ENCODE peak calls at places on chromosomes 7 and 10, in six cellular contexts. U is mammary epithelial cell; L is CD4-positive, alpha-beta T cell; F is AG04450; P is A673; X is Panc1. N is an unnamed sample.

GRCh38 chr7:74026406-74027123 is 1.4 kb upstream of the ELN start:
- DNase-seq in U (peak; percentile 21), L (peak; percentile 69), F (no peak), P (peak; percentile 86), X (peak; percentile 45), N (peak; percentile 42)

GRCh38 chr10:118590334-118590733 is 5.1 kb downstream of the PRLHR start:
- DNase-seq in U (peak; percentile 45), L (no peak), F (no peak), P (peak; percentile 81), X (no peak), N (no peak)

GRCh38 chr10:94293344-94293743 is 69.4 kb downstream of the NOC3L start:
- DNase-seq in U (no peak), L (no peak), F (no peak), P (peak; percentile 10), X (no peak), N (no peak)

GRCh38 chr10:131437556-131438465 is 126.3 kb upstream of the TCERG1L start:
- DNase-seq in U (no peak), L (peak; percentile 24), F (no peak), P (no peak), X (no peak), N (no peak)

GRCh38 chr7:76191783-76192240 is 9.9 kb upstream of the SRRM3 start:
- DNase-seq in U (peak; percentile 32), L (no peak), F (no peak), P (peak; percentile 72), X (no peak), N (no peak)

GRCh38 chr7:78326870-78327269 is 528.3 kb downstream of the PHTF2 start:
- DNase-seq in U (no peak), L (no peak), F (no peak), P (no peak), X (no peak), N (no peak)

GRCh38 chr10:78250313-78251040 is 216.8 kb downstream of the RPS24 start:
- DNase-seq in U (no peak), L (no peak), F (no peak), P (no peak), X (no peak), N (no peak)

GRCh38 chr7:34756025-34756437 is 98.0 kb downstream of the NPSR1 start:
- DNase-seq in U (no peak), L (no peak), F (no peak), P (peak; percentile 5), X (no peak), N (no peak)

GRCh38 chr7:104264281-104264680 is 56.5 kb upstream of the ORC5 start:
- DNase-seq in U (peak; percentile 65), L (no peak), F (no peak), P (no peak), X (no peak), N (no peak)

GRCh38 chr7:2734761-2735571 is 47.0 kb downstream of the AMZ1 start:
- DNase-seq in U (no peak), L (peak; percentile 33), F (no peak), P (peak; percentile 68), X (no peak), N (no peak)

GRCh38 chr10:121288011-121288410 is 310.2 kb downstream of the FGFR2 start:
- DNase-seq in U (peak; percentile 73), L (no peak), F (no peak), P (no peak), X (no peak), N (no peak)

GRCh38 chr7:14687241-14687640 is 215.3 kb downstream of the DGKB start:
- DNase-seq in U (no peak), L (no peak), F (no peak), P (no peak), X (no peak), N (no peak)

GRCh38 chr7:690478-691360 is 35.8 kb upstream of the DNAAF5 start:
- DNase-seq in U (no peak), L (peak; percentile 16), F (no peak), P (no peak), X (no peak), N (no peak)

GRCh38 chr7:88111136-88111748 is 108.6 kb downstream of the SRI start:
- DNase-seq in U (peak; percentile 23), L (no peak), F (no peak), P (peak; percentile 57), X (peak; percentile 45), N (no peak)

GRCh38 chr10:43027331-43027955 is 49.4 kb upstream of the RET start:
- DNase-seq in U (no peak), L (no peak), F (no peak), P (no peak), X (no peak), N (no peak)

GRCh38 chr10:131451407-131452015 is 140.0 kb upstream of the TCERG1L start:
- DNase-seq in U (no peak), L (no peak), F (no peak), P (no peak), X (no peak), N (no peak)

GRCh38 chr10:79940431-79940830 is 8.5 kb downstream of the SFTPD start:
- DNase-seq in U (no peak), L (no peak), F (no peak), P (no peak), X (no peak), N (no peak)

GRCh38 chr7:75559355-75559986 is 67.4 kb downstream of the SPDYE5 start:
- DNase-seq in U (peak; percentile 69), L (no peak), F (no peak), P (no peak), X (no peak), N (no peak)

GRCh38 chr10:112490543-112490942 is 43.5 kb downstream of the VTI1A start:
- DNase-seq in U (no peak), L (no peak), F (no peak), P (peak; percentile 18), X (no peak), N (no peak)

GRCh38 chr7:99563650-99564049 is 5.2 kb downstream of the ZNF655 start:
- DNase-seq in U (no peak), L (no peak), F (peak; percentile 26), P (no peak), X (no peak), N (no peak)

GRCh38 chr10:4080225-4080624 is 295.2 kb upstream of the KLF6 start:
- DNase-seq in U (no peak), L (no peak), F (no peak), P (peak; percentile 64), X (no peak), N (no peak)

GRCh38 chr10:68813554-68813953 is 13.8 kb upstream of the STOX1 start:
- DNase-seq in U (no peak), L (no peak), F (no peak), P (peak; percentile 70), X (no peak), N (no peak)

GRCh38 chr7:151893405-151893923 is 16.5 kb upstream of the PRKAG2 start:
- DNase-seq in U (no peak), L (no peak), F (no peak), P (no peak), X (no peak), N (no peak)

GRCh38 chr7:20412023-20412422 is 81.3 kb downstream of the ITGB8 start:
- DNase-seq in U (no peak), L (no peak), F (no peak), P (no peak), X (no peak), N (no peak)

GRCh38 chr7:2399848-2400587 is 3.4 kb upstream of the CHST12 start:
- DNase-seq in U (peak; percentile 70), L (no peak), F (peak; percentile 87), P (peak; percentile 83), X (peak; percentile 30), N (peak; percentile 17)

GRCh38 chr10:21399392-21400015 is 126.0 kb downstream of the SKIDA1 start:
- DNase-seq in U (peak; percentile 84), L (no peak), F (peak; percentile 95), P (peak; percentile 68), X (no peak), N (no peak)

GRCh38 chr7:99791021-99791420 is 7.0 kb upstream of the CYP3A4 start:
- DNase-seq in U (peak; percentile 84), L (no peak), F (no peak), P (no peak), X (no peak), N (no peak)

GRCh38 chr7:50837965-50838364 is 55.3 kb upstream of the GRB10 start:
- DNase-seq in U (peak; percentile 69), L (no peak), F (no peak), P (no peak), X (peak; percentile 85), N (no peak)

GRCh38 chr7:157707983-157708720 is 371.3 kb downstream of the DNAJB6 start:
- DNase-seq in U (no peak), L (peak; percentile 16), F (no peak), P (no peak), X (no peak), N (no peak)

GRCh38 chr10:100007239-100008141 is 2.3 kb downstream of the DNMBP start:
- DNase-seq in U (no peak), L (no peak), F (no peak), P (no peak), X (no peak), N (no peak)
- H3K27ac ChIP-seq in U (peak overlapping the region; percentile 69), L (no peak overlapping the region), F (no peak overlapping the region), P (peak overlapping the region; percentile 70), X (peak overlapping the region; percentile 99), N (no peak overlapping the region)

GRCh38 chr7:93133020-93133419 is 15.2 kb downstream of the SAMD9L start:
- DNase-seq in U (no peak), L (no peak), F (no peak), P (no peak), X (no peak), N (no peak)
- H3K9me3 ChIP-seq in U (no peaks in the 10 kb centered on the region), L (peaks cover 85% of the 10 kb centered on the region), F (no peaks in the 10 kb centered on the region), P (no peaks in the 10 kb centered on the region), X (no peaks in the 10 kb centered on the region), N (peaks cover 47% of the 10 kb centered on the region)

DNA sequence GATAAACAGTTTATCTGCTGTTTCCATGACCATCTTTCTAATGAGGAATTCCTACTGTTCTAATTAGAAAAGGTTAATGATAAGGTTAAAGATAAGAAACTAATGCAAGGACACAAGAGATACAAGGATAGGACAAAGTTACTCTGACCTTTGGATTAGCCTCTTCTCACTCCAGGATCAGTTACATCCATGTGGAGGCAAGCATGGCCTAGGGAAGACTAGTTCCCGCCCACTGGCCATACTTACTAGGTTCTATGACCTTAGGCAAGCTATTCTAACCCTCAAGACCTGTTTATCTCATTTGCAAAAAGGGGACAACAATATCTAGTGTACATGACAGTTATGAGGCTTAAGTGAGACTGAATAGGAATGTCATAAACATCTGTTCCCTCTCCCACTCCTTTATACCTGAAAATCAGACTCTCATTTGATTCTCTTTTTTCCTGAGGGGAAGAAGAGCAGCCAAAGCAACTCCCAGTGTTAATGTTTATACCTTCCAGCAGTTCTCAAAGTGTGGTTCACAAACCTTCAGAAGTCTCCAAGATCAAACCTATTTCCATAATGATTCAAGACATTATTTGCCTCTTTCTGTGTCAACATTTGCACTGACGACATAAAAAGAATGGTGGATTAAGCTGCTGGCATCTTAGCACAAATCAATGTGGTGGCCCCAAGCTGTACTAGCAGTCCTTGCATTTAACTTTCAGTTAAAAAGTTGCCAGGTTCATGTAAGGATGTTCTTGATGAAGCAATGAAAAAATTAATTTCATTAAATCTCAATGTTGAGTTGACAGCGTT is 71.9 kb downstream of the SRPK2 start:
- DNase-seq in U (no peak), L (no peak), F (no peak), P (no peak), X (no peak), N (no peak)
- H3K27ac ChIP-seq in U (no peak overlapping the region), L (no peak overlapping the region), F (no peak overlapping the region), P (no peak overlapping the region), X (no peak overlapping the region), N (no peak overlapping the region)

GRCh38 chr7:64959072-64959747 is 31.6 kb downstream of the ZNF117 start:
- DNase-seq in U (no peak), L (no peak), F (no peak), P (peak; percentile 58), X (no peak), N (no peak)
- H3K9me3 ChIP-seq in U (peaks cover 4% of the 10 kb centered on the region), L (no peaks in the 10 kb centered on the region), F (peaks cover 4% of the 10 kb centered on the region), P (no peaks in the 10 kb centered on the region), X (no peaks in the 10 kb centered on the region), N (no peaks in the 10 kb centered on the region)

N was measured in CD8-positive, alpha-beta memory T cell.